ENCODE peak calls at places on chromosome 3, in five cellular contexts. O, I, F, H and M are unnamed samples.

GRCh38 chr3:146130881-146131371 is 30.1 kb downstream of the PLOD2 start:
- DNase-seq in O (no peak), I (no peak), F (no peak), H (no peak), M (no peak)

GRCh38 chr3:14042680-14043079 is 82.0 kb downstream of the CHCHD4 start:
- DNase-seq in O (peak), I (no peak), F (no peak), H (no peak), M (no peak)

GRCh38 chr3:80233576-80233975 is 465.8 kb upstream of the ROBO1 start:
- DNase-seq in O (peak), I (no peak), F (no peak), H (no peak), M (no peak)

GRCh38 chr3:69647710-69648109 is 91.6 kb upstream of the MITF start:
- DNase-seq in O (peak), I (no peak), F (no peak), H (no peak), M (no peak)

GRCh38 chr3:83601704-83602103 is 1357.1 kb upstream of the CADM2 start:
- DNase-seq in O (no peak), I (no peak), F (no peak), H (peak), M (no peak)

GRCh38 chr3:172751188-172751571 is 654 bp downstream of the ECT2 start:
- DNase-seq in O (peak), I (no peak), F (no peak), H (peak), M (no peak)

GRCh38 chr3:152623286-152623685 is 211.6 kb upstream of the P2RY1 start:
- DNase-seq in O (no peak), I (no peak), F (no peak), H (no peak), M (no peak)

GRCh38 chr3:50255251-50255615 is 13.7 kb upstream of the SEMA3B start:
- DNase-seq in O (no peak), I (no peak), F (no peak), H (no peak), M (no peak)

GRCh38 chr3:60752800-60753199 is 498.5 kb downstream of the FHIT start:
- DNase-seq in O (no peak), I (no peak), F (no peak), H (no peak), M (no peak)

GRCh38 chr3:20080956-20081554 is 40.8 kb downstream of the KAT2B start:
- DNase-seq in O (peak), I (no peak), F (no peak), H (no peak), M (no peak)

GRCh38 chr3:190120161-190121060 is at the start of gene P3H2:
- DNase-seq in O (peak), I (no peak), F (peak), H (peak), M (no peak)

GRCh38 chr3:58723197-58723596 is 56.6 kb upstream of the FAM3D start:
- DNase-seq in O (peak), I (no peak), F (no peak), H (no peak), M (no peak)